ENCODE peak calls at places on chromosomes 3 and 15, in six cellular contexts. P, Z, D, J, H and E are unnamed samples.

GRCh38 chr3:12722205-12722604 is 36.9 kb downstream of the TMEM40 start:
- DNase-seq in P (no peak), Z (no peak), D (no peak), J (no peak), H (no peak), E (no peak)

GRCh38 chr3:70738310-70738681 is 425.9 kb upstream of the MDFIC2 start:
- DNase-seq in P (no peak), Z (no peak), D (no peak), J (no peak), H (no peak), E (no peak)

GRCh38 chr3:187677604-187678003 is 7.4 kb upstream of the SST start:
- DNase-seq in P (no peak), Z (no peak), D (no peak), J (no peak), H (no peak), E (no peak)

GRCh38 chr15:31245756-31246155 is 80.9 kb upstream of the KLF13 start:
- DNase-seq in P (no peak), Z (no peak), D (no peak), J (no peak), H (no peak), E (no peak)

GRCh38 chr15:49467782-49468181 is 44.7 kb downstream of the FGF7 start:
- DNase-seq in P (no peak), Z (no peak), D (no peak), J (no peak), H (no peak), E (no peak)

GRCh38 chr15:79130535-79131130 is 40.1 kb upstream of the RASGRF1 start:
- DNase-seq in P (no peak), Z (no peak), D (no peak), J (peak), H (no peak), E (no peak)

GRCh38 chr3:107488942-107489341 is 33.8 kb upstream of the BBX start:
- DNase-seq in P (no peak), Z (peak), D (no peak), J (no peak), H (no peak), E (no peak)

GRCh38 chr3:181943285-181943684 is 231.6 kb downstream of the SOX2 start:
- DNase-seq in P (no peak), Z (no peak), D (no peak), J (no peak), H (no peak), E (no peak)

GRCh38 chr3:16173696-16174355 is 654 bp upstream of the GALNT15 start:
- DNase-seq in P (no peak), Z (no peak), D (no peak), J (no peak), H (no peak), E (no peak)

GRCh38 chr3:168933614-168934013 is 729.9 kb downstream of the MECOM start:
- DNase-seq in P (no peak), Z (no peak), D (no peak), J (no peak), H (no peak), E (no peak)

GRCh38 chr3:182393830-182394367 is 399.4 kb upstream of the ATP11B start:
- DNase-seq in P (no peak), Z (no peak), D (no peak), J (no peak), H (no peak), E (no peak)

GRCh38 chr15:62125763-62126162 is 39.3 kb downstream of the C2CD4B start:
- DNase-seq in P (peak), Z (peak), D (no peak), J (peak), H (no peak), E (no peak)

GRCh38 chr15:55394694-55395093 is 13.5 kb downstream of the CCPG1 start:
- DNase-seq in P (no peak), Z (no peak), D (no peak), J (no peak), H (no peak), E (peak)

GRCh38 chr3:52351762-52352055 is 35.6 kb downstream of the DNAH1 start:
- DNase-seq in P (no peak), Z (no peak), D (no peak), J (no peak), H (no peak), E (no peak)

GRCh38 chr3:29317659-29318173 is 36.8 kb downstream of the RBMS3 start:
- DNase-seq in P (no peak), Z (no peak), D (no peak), J (no peak), H (no peak), E (no peak)

GRCh38 chr15:68317281-68318007 is 39.9 kb downstream of the FEM1B start:
- DNase-seq in P (no peak), Z (no peak), D (no peak), J (no peak), H (no peak), E (no peak)

GRCh38 chr3:58036287-58037032 is 28.2 kb downstream of the FLNB start:
- DNase-seq in P (no peak), Z (no peak), D (no peak), J (no peak), H (no peak), E (no peak)

GRCh38 chr15:52291204-52291603 is 4.4 kb downstream of the MYO5C start:
- DNase-seq in P (no peak), Z (no peak), D (peak), J (no peak), H (no peak), E (no peak)

GRCh38 chr3:176167272-176167671 is 1030.0 kb downstream of the TBL1XR1 start:
- DNase-seq in P (no peak), Z (no peak), D (no peak), J (no peak), H (no peak), E (no peak)

GRCh38 chr3:47247131-47248064 is 35.2 kb downstream of the KIF9 start:
- DNase-seq in P (no peak), Z (no peak), D (no peak), J (no peak), H (no peak), E (no peak)

GRCh38 chr15:91916051-91916450 is 62.5 kb downstream of the SLCO3A1 start:
- DNase-seq in P (no peak), Z (no peak), D (no peak), J (no peak), H (no peak), E (no peak)

GRCh38 chr3:45816544-45816943 is 20.2 kb upstream of the SLC6A20 start:
- DNase-seq in P (no peak), Z (no peak), D (no peak), J (no peak), H (no peak), E (no peak)

GRCh38 chr3:45817788-45818523 is 21.6 kb upstream of the SLC6A20 start:
- DNase-seq in P (no peak), Z (no peak), D (no peak), J (no peak), H (no peak), E (no peak)

GRCh38 chr3:45821127-45821526 is 20.8 kb downstream of the LZTFL1 start:
- DNase-seq in P (no peak), Z (no peak), D (no peak), J (no peak), H (no peak), E (no peak)

GRCh38 chr3:45814322-45814721 is 18.0 kb upstream of the SLC6A20 start:
- DNase-seq in P (no peak), Z (no peak), D (no peak), J (no peak), H (no peak), E (no peak)

DNA sequence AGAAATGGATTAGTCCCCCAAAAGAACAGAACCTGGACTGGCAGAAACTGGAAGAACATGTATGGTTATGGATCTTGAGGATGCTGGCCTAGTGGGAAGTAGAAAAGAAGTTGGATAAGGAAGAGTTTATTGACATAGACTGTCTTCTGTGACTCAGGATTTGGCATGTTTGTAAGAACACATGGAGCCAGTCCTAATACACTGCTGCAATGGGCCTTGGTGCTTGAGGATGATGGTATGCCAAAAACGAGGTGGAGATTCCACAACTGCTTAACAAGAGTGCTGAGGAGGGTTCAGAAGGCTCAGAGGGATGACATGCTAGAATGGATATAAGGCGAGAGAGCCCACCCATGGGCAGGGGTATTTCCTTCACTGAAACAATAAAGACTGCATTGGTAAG is 22.4 kb downstream of the LZTFL1 start:
- DNase-seq in P (no peak), Z (no peak), D (no peak), J (no peak), H (no peak), E (no peak)
- TF ChIP-seq GABPA in P (no peak), Z (no peak), D (no peak), J (no peak), H (no peak), E (no peak)

DNA sequence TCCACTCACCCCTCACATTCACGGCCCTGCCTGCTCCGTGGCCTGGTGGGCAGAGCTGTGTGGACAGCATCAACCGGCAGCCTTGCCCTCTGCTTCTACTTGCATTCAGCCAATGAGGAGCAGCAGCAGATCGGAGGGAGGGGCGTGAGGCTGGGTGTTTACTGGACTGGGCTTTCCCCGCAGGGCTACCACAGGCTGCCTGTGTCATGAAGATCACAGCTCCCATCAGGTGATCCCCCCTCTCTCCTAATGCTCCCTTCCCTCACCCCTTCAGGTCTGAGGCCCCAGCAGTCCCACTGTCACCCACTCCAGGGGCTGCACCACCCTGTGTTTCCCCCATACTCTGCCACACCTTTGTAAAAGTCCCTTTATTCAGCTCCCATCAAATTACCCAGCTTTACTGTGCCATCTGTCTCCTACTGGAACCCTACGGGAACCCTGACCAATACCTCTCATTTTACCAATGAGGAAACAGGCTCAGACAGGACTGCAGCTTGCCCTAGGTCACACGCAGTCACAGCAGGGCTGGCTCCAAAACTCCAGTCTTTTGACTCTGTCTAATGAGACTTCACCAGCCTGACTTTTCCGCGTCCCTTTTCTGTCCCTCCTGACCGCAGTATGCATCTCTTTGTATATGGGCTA is 81.1 kb downstream of the MEGF11 start:
- DNase-seq in P (no peak), Z (no peak), D (no peak), J (no peak), H (no peak), E (no peak)
- TF ChIP-seq GABPA in P (no peak), Z (no peak), D (no peak), J (no peak), H (no peak), E (no peak)

GRCh38 chr3:131789188-131789587 is 245.6 kb downstream of the CPNE4 start:
- DNase-seq in P (no peak), Z (no peak), D (no peak), J (no peak), H (no peak), E (no peak)

DNA sequence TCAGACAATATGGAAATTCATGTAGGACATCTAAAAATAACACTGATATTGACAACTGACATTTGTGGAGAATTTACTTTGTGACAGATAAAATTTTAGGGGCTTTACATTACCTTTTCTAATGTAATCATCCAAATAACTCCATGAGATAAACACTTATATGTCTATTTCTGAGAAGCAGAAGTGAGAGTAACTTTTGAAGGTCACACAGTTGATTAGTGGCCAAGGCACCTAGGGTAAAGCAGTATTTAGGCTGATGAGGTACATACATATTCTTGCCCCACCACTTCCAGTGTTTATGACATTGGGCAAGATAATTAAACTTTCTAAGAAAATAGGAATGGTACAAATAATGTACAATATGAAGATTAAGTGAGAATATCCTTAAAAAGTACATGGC is 248.4 kb downstream of the CPNE4 start:
- DNase-seq in P (no peak), Z (no peak), D (no peak), J (no peak), H (no peak), E (no peak)
- TF ChIP-seq GABPA in P (no peak), Z (no peak), D (no peak), J (no peak), H (no peak), E (no peak)

GRCh38 chr15:89462198-89462912 is 34.0 kb downstream of the RHCG start:
- DNase-seq in P (no peak), Z (peak), D (no peak), J (peak), H (no peak), E (no peak)
- TF ChIP-seq GABPA in P (no peak), Z (no peak), D (no peak), J (no peak), H (no peak), E (no peak)

GRCh38 chr15:80785811-80786354 is 6.7 kb downstream of the CEMIP start:
- DNase-seq in P (no peak), Z (no peak), D (no peak), J (no peak), H (no peak), E (no peak)

GRCh38 chr15:80785335-80785734 is 6.2 kb downstream of the CEMIP start:
- DNase-seq in P (no peak), Z (no peak), D (no peak), J (no peak), H (no peak), E (no peak)

GRCh38 chr15:80788536-80788935 is 9.4 kb downstream of the CEMIP start:
- DNase-seq in P (no peak), Z (no peak), D (no peak), J (no peak), H (no peak), E (no peak)

GRCh38 chr15:80789296-80789695 is 10.1 kb downstream of the CEMIP start:
- DNase-seq in P (no peak), Z (no peak), D (no peak), J (no peak), H (no peak), E (no peak)

DNA sequence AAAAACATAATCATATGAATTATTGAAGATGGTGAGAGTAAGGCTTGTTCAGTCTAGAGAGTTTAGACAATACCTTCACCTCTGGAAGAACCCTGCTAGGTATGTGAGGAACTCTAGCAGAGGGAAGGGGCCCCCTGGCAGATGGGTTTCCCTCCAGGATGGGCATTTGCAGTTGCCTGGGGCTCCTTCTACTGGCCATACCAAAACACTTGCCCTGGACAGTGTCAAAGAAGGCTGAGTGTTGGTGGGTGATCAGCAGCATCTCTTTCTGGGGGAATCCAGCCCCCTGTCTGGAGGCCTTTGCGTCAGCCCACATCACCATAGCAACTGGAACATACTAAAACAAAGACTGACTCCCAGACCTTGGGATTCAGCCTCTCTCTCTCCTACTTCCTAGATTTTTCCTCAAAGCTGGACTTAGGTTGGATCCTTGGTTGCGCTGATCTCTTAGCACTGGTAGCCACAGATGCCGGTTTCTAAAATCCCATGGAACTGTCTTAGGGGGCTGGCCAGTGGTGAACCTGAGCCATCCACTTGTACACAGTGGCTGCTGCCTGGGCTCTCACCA is 8.2 kb downstream of the CEMIP start:
- DNase-seq in P (peak), Z (no peak), D (no peak), J (no peak), H (no peak), E (no peak)
- TF ChIP-seq GABPA in P (no peak), Z (no peak), D (no peak), J (no peak), H (no peak), E (no peak)

GRCh38 chr3:160133757-160134156 is 91.5 kb upstream of the C3orf80 start:
- DNase-seq in P (no peak), Z (peak), D (no peak), J (peak), H (peak), E (peak)
- TF ChIP-seq GABPA in P (no peak), Z (no peak), D (no peak), J (no peak), H (no peak), E (no peak)